ENCODE peak calls at places on chromosomes 1 and 21, in seven cellular contexts. N is prostate gland, Q is astrocyte, M is vagina, V is AG09309, W is upper lobe of right lung, D is fibroblast of pulmonary artery. Z is an unnamed sample.

GRCh38 chr1:117527566-117528102 is 78.2 kb upstream of the TENT5C start:
- DNase-seq in N (no peak), Q (peak; percentile 54), M (no peak), V (no peak), W (no peak), D (peak; percentile 37), Z (peak; percentile 67)

GRCh38 chr21:25999935-26000582 is 170.5 kb downstream of the APP start:
- DNase-seq in N (no peak), Q (no peak), M (no peak), V (no peak), W (no peak), D (no peak), Z (no peak)

GRCh38 chr1:6958407-6958806 is 173.2 kb downstream of the CAMTA1 start:
- DNase-seq in N (no peak), Q (no peak), M (no peak), V (peak; percentile 27), W (no peak), D (peak; percentile 9), Z (no peak)

GRCh38 chr1:243473281-243474210 is 217.7 kb downstream of the SDCCAG8 start:
- DNase-seq in N (no peak), Q (peak; percentile 33), M (no peak), V (no peak), W (no peak), D (peak; percentile 55), Z (peak; percentile 54)

GRCh38 chr21:42846221-42846620 is 33.1 kb downstream of the WDR4 start:
- DNase-seq in N (no peak), Q (no peak), M (no peak), V (no peak), W (peak; percentile 37), D (no peak), Z (no peak)

GRCh38 chr1:170149241-170149640 is 3.5 kb downstream of the NTMT2 start:
- DNase-seq in N (no peak), Q (no peak), M (no peak), V (no peak), W (no peak), D (no peak), Z (peak; percentile 53)

GRCh38 chr1:39084191-39084590 is 58.0 kb downstream of the NDUFS5 start:
- DNase-seq in N (no peak), Q (no peak), M (no peak), V (no peak), W (no peak), D (no peak), Z (no peak)

GRCh38 chr1:24020032-24020431 is 39.9 kb upstream of the SRSF10 start:
- DNase-seq in N (no peak), Q (peak; percentile 78), M (no peak), V (no peak), W (no peak), D (peak; percentile 41), Z (peak; percentile 89)

GRCh38 chr1:116228501-116228900 is 117.3 kb downstream of the MAB21L3 start:
- DNase-seq in N (no peak), Q (no peak), M (no peak), V (no peak), W (no peak), D (no peak), Z (no peak)

GRCh38 chr1:160818207-160818935 is 22.4 kb downstream of the LY9 start:
- DNase-seq in N (no peak), Q (no peak), M (peak; percentile 40), V (no peak), W (no peak), D (no peak), Z (no peak)

GRCh38 chr1:37605806-37606474 is 10.2 kb upstream of the GNL2 start:
- DNase-seq in N (peak; percentile 48), Q (no peak), M (peak; percentile 91), V (no peak), W (no peak), D (peak; percentile 13), Z (peak; percentile 61)

GRCh38 chr1:204031098-204031710 is 41.7 kb upstream of the SOX13 start:
- DNase-seq in N (no peak), Q (peak; percentile 20), M (no peak), V (no peak), W (peak; percentile 49), D (no peak), Z (no peak)

GRCh38 chr1:6041432-6042062 is 4.1 kb upstream of the KCNAB2 start:
- DNase-seq in N (no peak), Q (no peak), M (no peak), V (no peak), W (no peak), D (peak; percentile 22), Z (no peak)

GRCh38 chr1:101150266-101150665 is 86.6 kb upstream of the S1PR1 start:
- DNase-seq in N (no peak), Q (no peak), M (no peak), V (no peak), W (no peak), D (no peak), Z (no peak)

GRCh38 chr1:26697978-26698849 is 2.4 kb downstream of the ARID1A start:
- DNase-seq in N (peak; percentile 81), Q (peak; percentile 98), M (no peak), V (peak; percentile 93), W (peak; percentile 73), D (peak; percentile 98), Z (peak; percentile 97)

GRCh38 chr1:180173451-180173850 is 18.8 kb downstream of the QSOX1 start:
- DNase-seq in N (no peak), Q (no peak), M (no peak), V (no peak), W (no peak), D (no peak), Z (no peak)

GRCh38 chr1:234326493-234327366 is 46.5 kb upstream of the COA6 start:
- DNase-seq in N (peak; percentile 46), Q (no peak), M (no peak), V (no peak), W (peak; percentile 72), D (peak; percentile 56), Z (peak; percentile 53)

DNA sequence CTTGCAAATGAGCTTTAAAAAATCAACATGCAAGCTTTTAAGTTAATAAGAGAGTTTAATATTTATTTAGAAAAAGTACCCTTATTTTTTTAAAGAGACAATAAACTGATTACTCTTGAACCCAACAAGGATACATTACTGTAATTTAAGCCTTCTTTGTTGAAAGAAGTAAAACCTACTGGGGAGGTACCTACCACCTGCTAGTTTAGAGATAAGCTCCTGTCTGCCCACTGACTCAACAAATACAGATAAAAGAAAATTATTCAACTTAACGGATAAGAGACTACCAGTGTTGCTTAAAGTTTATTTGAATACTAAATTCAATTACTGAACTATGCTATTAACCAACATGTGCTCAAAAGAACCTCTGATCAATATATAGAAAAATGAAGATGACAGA is 23.1 kb downstream of the USP24 start:
- DNase-seq in N (no peak), Q (no peak), M (no peak), V (no peak), W (no peak), D (no peak), Z (no peak)
- TF ChIP-seq CTCF in N (no peak), Q (no peak), M (no peak), V (no peak), W (no peak), D (no peak), Z (no peak)

DNA sequence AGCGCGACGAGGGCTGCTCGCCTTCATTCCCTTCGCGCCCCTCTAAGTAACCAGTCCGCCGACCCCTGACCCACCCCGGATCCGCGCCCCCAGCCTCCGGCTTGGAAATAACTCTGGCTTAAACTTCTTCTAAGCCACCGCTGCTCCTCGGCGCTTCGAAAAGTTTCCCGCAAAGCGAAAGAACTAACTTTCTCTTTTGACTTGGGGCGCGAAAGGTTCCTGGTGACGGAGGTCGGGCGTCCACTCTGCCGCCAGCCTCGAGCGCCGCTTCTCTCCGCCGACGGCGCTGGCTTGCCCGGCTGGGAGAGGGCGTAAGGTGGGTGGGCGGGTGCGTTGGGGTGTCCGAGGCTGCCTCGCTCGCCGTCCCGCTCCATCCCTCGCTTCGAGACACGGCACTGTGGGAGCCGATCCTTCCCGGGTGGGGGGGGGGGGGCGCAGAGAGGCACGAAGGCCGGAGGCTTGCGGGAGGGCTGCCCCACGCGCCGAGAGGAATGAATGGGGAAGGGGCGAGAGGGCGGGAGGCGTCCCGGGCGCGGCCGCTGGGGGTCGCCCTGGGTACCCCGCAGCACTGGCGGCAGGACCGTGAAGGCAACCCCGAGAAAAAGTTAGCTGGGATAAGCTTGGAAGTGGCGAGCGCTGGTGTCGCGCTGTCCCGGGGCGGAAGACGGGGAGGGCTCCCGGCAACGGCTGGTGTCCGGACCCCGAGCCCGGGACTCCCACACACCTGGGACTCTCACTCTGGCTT is 567 bp downstream of the ATF3 start:
- DNase-seq in N (peak; percentile 33), Q (peak; percentile 23), M (no peak), V (no peak), W (peak; percentile 84), D (peak; percentile 52), Z (peak; percentile 52)
- TF ChIP-seq CTCF in N (peak; percentile 24), Q (no peak), M (peak; percentile 30), V (peak; percentile 56), W (peak; percentile 52), D (peak; percentile 29), Z (peak; percentile 51)

GRCh38 chr1:162065016-162065415 is 4.5 kb upstream of the NOS1AP start:
- DNase-seq in N (no peak), Q (no peak), M (no peak), V (no peak), W (no peak), D (no peak), Z (no peak)

GRCh38 chr1:162072770-162073169 is 3.3 kb downstream of the NOS1AP start:
- DNase-seq in N (no peak), Q (no peak), M (no peak), V (no peak), W (no peak), D (no peak), Z (no peak)

GRCh38 chr1:162070825-162071224 is 1.3 kb downstream of the NOS1AP start:
- DNase-seq in N (peak; percentile 18), Q (no peak), M (no peak), V (no peak), W (no peak), D (no peak), Z (no peak)

GRCh38 chr1:162070094-162070748 is 730 bp downstream of the NOS1AP start:
- DNase-seq in N (peak; percentile 40), Q (no peak), M (no peak), V (no peak), W (peak; percentile 65), D (no peak), Z (no peak)

GRCh38 chr1:162069334-162070093 is at the start of gene NOS1AP:
- DNase-seq in N (peak; percentile 86), Q (no peak), M (no peak), V (no peak), W (peak; percentile 92), D (peak; percentile 30), Z (no peak)
- TF ChIP-seq CTCF in N (no peak), Q (no peak), M (no peak), V (no peak), W (no peak), D (no peak), Z (no peak)

DNA sequence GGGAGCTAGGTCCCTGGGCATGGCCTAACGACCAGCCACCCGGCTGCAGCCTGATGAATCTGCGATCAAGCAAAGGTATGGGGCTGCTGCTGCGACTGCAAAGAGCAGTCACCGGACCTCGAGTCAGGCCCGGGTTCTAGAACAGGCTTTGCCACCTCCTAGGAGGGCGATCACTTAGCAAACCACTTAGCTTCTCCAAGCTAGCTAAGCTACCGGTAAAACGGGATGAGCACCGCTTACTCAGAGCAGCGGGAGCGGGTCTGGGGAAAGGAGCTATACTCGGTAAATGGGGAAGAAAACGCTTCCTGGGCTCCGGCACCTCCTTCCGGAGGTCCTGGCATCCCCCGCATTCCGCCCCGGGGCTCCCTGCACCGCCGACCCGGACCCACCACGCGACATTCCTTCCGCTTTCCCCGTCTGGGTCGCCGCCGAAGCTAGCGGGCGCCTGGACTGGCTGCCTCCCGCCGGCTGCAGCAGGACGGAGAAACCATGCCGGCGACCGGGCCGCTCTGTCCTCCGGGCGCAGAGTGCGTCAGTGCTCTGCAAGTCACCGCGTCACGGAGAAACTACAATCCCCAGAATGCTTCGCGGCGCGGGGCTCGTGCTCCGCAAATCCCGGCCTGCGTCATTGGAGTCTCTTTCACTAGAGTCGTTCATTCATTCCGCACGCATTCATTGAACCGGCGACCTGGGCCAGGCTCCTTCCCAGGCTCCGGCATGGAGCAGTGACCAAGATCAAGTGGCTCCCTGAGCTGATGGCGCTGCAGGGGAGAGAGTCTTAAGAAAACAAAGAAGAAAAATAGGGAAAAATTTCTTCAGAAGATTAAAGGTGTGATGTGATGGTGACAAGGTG is at the start of gene LSM10:
- DNase-seq in N (peak; percentile 92), Q (peak; percentile 89), M (peak; percentile 96), V (peak; percentile 84), W (peak; percentile 96), D (peak; percentile 95), Z (peak; percentile 93)
- TF ChIP-seq CTCF in N (no peak), Q (no peak), M (no peak), V (no peak), W (no peak), D (no peak), Z (no peak)

Z was measured in fibroblast of the aortic adventitia.